ENCODE peak calls at places on chromosomes 7 and 10, in nine cellular contexts. J is upper lobe of right lung, M is renal cortical epithelial cell, L is hippocampal formation, O is hepatocyte, V is GM19239, E is DMS79, Z is testis, I is iris pigment epithelial cell. A is an unnamed sample.

GRCh38 chr10:109929501-109930219 is 6.3 kb upstream of the XPNPEP1 start:
- DNase-seq in Z (no peak), V (no peak), J (no peak), O (no peak), L (no peak), I (no peak), E (no peak), M (no peak), A (no peak)

GRCh38 chr10:46520941-46521340 is 35.5 kb downstream of the GPRIN2 start:
- DNase-seq in I (peak; percentile 31), E (peak; percentile 46), O (no peak), V (no peak), J (peak; percentile 64), L (no peak), M (no peak), Z (no peak), A (no peak)

GRCh38 chr10:121694966-121695340 is 96.7 kb upstream of the FGFR2 start:
- DNase-seq in L (no peak), E (no peak), Z (no peak), M (no peak), I (no peak), V (no peak), O (no peak), J (no peak), A (no peak)

GRCh38 chr7:89514970-89515369 is 639.3 kb upstream of the STEAP1 start:
- DNase-seq in Z (no peak), O (no peak), V (no peak), E (no peak), J (no peak), L (no peak), I (no peak), M (no peak), A (no peak)

GRCh38 chr10:35412900-35413491 is 76.7 kb downstream of the CCNY start:
- DNase-seq in Z (no peak), M (peak; percentile 52), I (peak; percentile 79), J (no peak), E (no peak), O (no peak), V (no peak), L (no peak), A (no peak)

GRCh38 chr7:1927942-1928341 is 257.9 kb downstream of the ELFN1 start:
- DNase-seq in E (no peak), L (no peak), Z (no peak), J (no peak), V (no peak), M (no peak), O (no peak), I (no peak), A (no peak)

GRCh38 chr10:69506834-69507643 is 55.8 kb downstream of the TSPAN15 start:
- DNase-seq in I (no peak), V (no peak), J (no peak), M (no peak), O (peak; percentile 16), L (no peak), Z (peak; percentile 12), E (no peak), A (no peak)

GRCh38 chr10:4740471-4740870 is 85.5 kb upstream of the AKR1E2 start:
- DNase-seq in O (no peak), L (no peak), M (no peak), Z (no peak), J (no peak), I (peak; percentile 69), E (no peak), V (no peak), A (no peak)

GRCh38 chr7:114539575-114539974 is 125.0 kb downstream of the FOXP2 start:
- DNase-seq in O (peak; percentile 23), V (no peak), Z (peak; percentile 29), I (peak; percentile 21), J (no peak), E (no peak), M (no peak), L (no peak), A (no peak)

GRCh38 chr10:5561704-5562645 is 37.2 kb downstream of the CALML3 start:
- DNase-seq in V (no peak), O (no peak), I (no peak), E (no peak), L (no peak), M (no peak), J (peak; percentile 47), Z (no peak), A (no peak)

GRCh38 chr7:158924956-158925355 is 68.6 kb downstream of the DYNC2I1 start:
- DNase-seq in V (no peak), O (no peak), I (peak; percentile 72), M (no peak), J (no peak), L (no peak), E (no peak), Z (no peak), A (no peak)

GRCh38 chr10:104492349-104492940 is 138.8 kb downstream of the CFAP58 start:
- DNase-seq in L (no peak), Z (no peak), V (no peak), I (no peak), M (peak; percentile 15), J (no peak), E (no peak), O (peak; percentile 52), A (no peak)

GRCh38 chr7:88184848-88185304 is 35.0 kb downstream of the SRI start:
- DNase-seq in E (no peak), L (no peak), V (no peak), Z (no peak), O (no peak), I (no peak), J (no peak), M (peak; percentile 35), A (no peak)

GRCh38 chr10:116001266-116001857 is 271.6 kb downstream of the GFRA1 start:
- DNase-seq in V (no peak), E (no peak), Z (no peak), I (peak; percentile 10), O (no peak), J (no peak), L (no peak), M (peak; percentile 65), A (no peak)

GRCh38 chr10:125084191-125085186 is 75.9 kb downstream of the CTBP2 start:
- DNase-seq in E (peak; percentile 75), O (peak; percentile 64), V (no peak), I (peak; percentile 95), Z (peak; percentile 48), L (no peak), J (peak; percentile 62), M (peak; percentile 96), A (no peak)

GRCh38 chr7:131459256-131459655 is 97.2 kb downstream of the PODXL start:
- DNase-seq in V (no peak), M (peak; percentile 84), O (peak; percentile 7), I (no peak), L (no peak), Z (no peak), J (no peak), E (no peak), A (no peak)

GRCh38 chr7:116895849-116896248 is 33.5 kb downstream of the CAPZA2 start:
- DNase-seq in E (no peak), L (no peak), I (no peak), O (no peak), V (no peak), Z (no peak), J (no peak), M (no peak), A (no peak)

GRCh38 chr10:18918545-18918944 is 130.1 kb upstream of the MALRD1 start:
- DNase-seq in I (peak; percentile 81), M (peak; percentile 3), O (peak; percentile 8), L (no peak), Z (no peak), J (no peak), E (no peak), V (no peak), A (no peak)

GRCh38 chr7:150323682-150324365 is 479 bp upstream of the ACTR3C start:
- DNase-seq in I (no peak), J (no peak), Z (no peak), L (no peak), E (no peak), V (no peak), O (no peak), M (peak; percentile 70), A (no peak)

GRCh38 chr7:156032973-156033372 is 220.7 kb upstream of the SHH start:
- DNase-seq in V (no peak), I (no peak), E (no peak), J (no peak), O (no peak), Z (no peak), M (no peak), L (no peak), A (no peak)

GRCh38 chr10:70954373-70954772 is 66.0 kb upstream of the PCBD1 start:
- DNase-seq in E (no peak), J (no peak), Z (no peak), I (no peak), V (no peak), O (no peak), L (no peak), M (no peak), A (no peak)

GRCh38 chr10:95480901-95481491 is 80.2 kb downstream of the SORBS1 start:
- DNase-seq in E (no peak), O (peak; percentile 72), M (peak; percentile 54), J (no peak), I (peak; percentile 15), V (no peak), L (no peak), Z (no peak), A (peak; percentile 1)

GRCh38 chr7:78130443-78131200 is 332.0 kb downstream of the PHTF2 start:
- DNase-seq in L (no peak), M (no peak), V (no peak), I (no peak), E (peak; percentile 56), Z (no peak), O (no peak), J (peak; percentile 67), A (no peak)

A was measured in stimulated activated CD4-positive, alpha-beta T cell treated with anti-CD3 and anti-CD28 coated beads, Interleukin-4, amount 100 ng/mL, for 48 hours.